ENCODE peak calls at places on chromosome 17, in six cellular contexts. L, M, D, Y, X and P are unnamed samples.

GRCh38 chr17:41810659-41811548 is 845 bp downstream of the P3H4 start:
- DNase-seq in L (no peak), M (no peak), D (peak), Y (no peak), X (no peak), P (no peak)

GRCh38 chr17:34408439-34408838 is 45.4 kb upstream of the CCL1 start:
- DNase-seq in L (no peak), M (no peak), D (no peak), Y (no peak), X (no peak), P (no peak)

GRCh38 chr17:65254166-65254565 is 117.0 kb downstream of the RGS9 start:
- DNase-seq in L (no peak), M (no peak), D (peak), Y (no peak), X (no peak), P (no peak)

GRCh38 chr17:8402921-8403536 is 5.4 kb upstream of the RNF222 start:
- DNase-seq in L (no peak), M (no peak), D (no peak), Y (no peak), X (no peak), P (no peak)

GRCh38 chr17:43900858-43901754 is 6.2 kb downstream of the MPP2 start:
- DNase-seq in L (no peak), M (no peak), D (peak), Y (no peak), X (no peak), P (no peak)

GRCh38 chr17:77404812-77405581 is 264.2 kb downstream of the SEC14L1 start:
- DNase-seq in L (peak), M (peak), D (no peak), Y (peak), X (peak), P (peak)

GRCh38 chr17:1226308-1226707 is 43.9 kb upstream of the BHLHA9 start:
- DNase-seq in L (no peak), M (no peak), D (no peak), Y (no peak), X (no peak), P (no peak)

GRCh38 chr17:35627417-35627816 is 40.3 kb downstream of the AP2B1 start:
- DNase-seq in L (no peak), M (no peak), D (no peak), Y (no peak), X (no peak), P (no peak)

GRCh38 chr17:7396147-7396546 is 1.8 kb upstream of the PLSCR3 start:
- DNase-seq in L (no peak), M (no peak), D (peak), Y (no peak), X (no peak), P (no peak)

GRCh38 chr17:39854909-39855308 is 9.2 kb downstream of the IKZF3 start:
- DNase-seq in L (no peak), M (no peak), D (no peak), Y (no peak), X (no peak), P (no peak)

GRCh38 chr17:68785565-68786486 is 169.4 kb downstream of the ABCA8 start:
- DNase-seq in L (no peak), M (no peak), D (no peak), Y (no peak), X (no peak), P (no peak)

GRCh38 chr17:67211742-67212141 is 33.3 kb downstream of the HELZ start:
- DNase-seq in L (peak), M (no peak), D (no peak), Y (no peak), X (no peak), P (no peak)

GRCh38 chr17:47265983-47266541 is 12.4 kb downstream of the ITGB3 start:
- DNase-seq in L (peak), M (no peak), D (no peak), Y (no peak), X (no peak), P (peak)

GRCh38 chr17:28849281-28849680 is 5.5 kb upstream of the ERAL1 start:
- DNase-seq in L (no peak), M (no peak), D (no peak), Y (no peak), X (no peak), P (no peak)

GRCh38 chr17:76957600-76958464 is 89.6 kb downstream of the MGAT5B start:
- DNase-seq in L (no peak), M (no peak), D (no peak), Y (no peak), X (no peak), P (no peak)

GRCh38 chr17:30908717-30909420 is 2.8 kb upstream of the TEFM start:
- DNase-seq in L (no peak), M (no peak), D (no peak), Y (no peak), X (no peak), P (no peak)

GRCh38 chr17:37698132-37698615 is 46.7 kb downstream of the HNF1B start:
- DNase-seq in L (no peak), M (no peak), D (no peak), Y (no peak), X (no peak), P (peak)

GRCh38 chr17:80414508-80414802 is 512 bp upstream of the ENDOV start:
- DNase-seq in L (no peak), M (no peak), D (no peak), Y (no peak), X (peak), P (no peak)

GRCh38 chr17:56835259-56835575 is 1.3 kb downstream of the DGKE start:
- DNase-seq in L (no peak), M (no peak), D (no peak), Y (no peak), X (no peak), P (no peak)

GRCh38 chr17:64694207-64694606 is 32.1 kb upstream of the SMURF2 start:
- DNase-seq in L (peak), M (no peak), D (no peak), Y (peak), X (no peak), P (no peak)

GRCh38 chr17:58244958-58245357 is 6.6 kb downstream of the LPO start:
- DNase-seq in L (no peak), M (no peak), D (no peak), Y (no peak), X (no peak), P (no peak)

GRCh38 chr17:55341432-55341831 is 76.7 kb downstream of the HLF start:
- DNase-seq in L (no peak), M (no peak), D (no peak), Y (no peak), X (no peak), P (no peak)

GRCh38 chr17:72471296-72471695 is 350.5 kb downstream of the SOX9 start:
- DNase-seq in L (no peak), M (no peak), D (no peak), Y (no peak), X (no peak), P (no peak)

GRCh38 chr17:49746791-49747490 is 17.0 kb downstream of the FAM117A start:
- DNase-seq in L (no peak), M (no peak), D (no peak), Y (no peak), X (no peak), P (no peak)

GRCh38 chr17:82096709-82097186 is 1.3 kb downstream of the FASN start:
- DNase-seq in L (no peak), M (no peak), D (no peak), Y (no peak), X (no peak), P (no peak)

GRCh38 chr17:9557356-9557755 is 18.3 kb downstream of the STX8 start:
- DNase-seq in L (no peak), M (no peak), D (no peak), Y (no peak), X (no peak), P (no peak)

GRCh38 chr17:75019710-75020109 is 7.2 kb downstream of the MRPL58 start:
- DNase-seq in L (no peak), M (no peak), D (no peak), Y (no peak), X (no peak), P (no peak)

GRCh38 chr17:2343421-2343820 is 6.1 kb downstream of the SGSM2 start:
- DNase-seq in L (no peak), M (peak), D (no peak), Y (no peak), X (no peak), P (no peak)

GRCh38 chr17:9959377-9959981 is 54.4 kb upstream of the RCVRN start:
- DNase-seq in L (peak), M (no peak), D (peak), Y (no peak), X (no peak), P (no peak)

GRCh38 chr17:61018938-61019337 is 341.3 kb downstream of the BCAS3 start:
- DNase-seq in L (no peak), M (no peak), D (peak), Y (no peak), X (no peak), P (no peak)

GRCh38 chr17:4249452-4250029 is 14.2 kb downstream of the ANKFY1 start:
- DNase-seq in L (peak), M (no peak), D (peak), Y (no peak), X (no peak), P (no peak)

GRCh38 chr17:50939795-50940684 is 73.9 kb upstream of the TOB1 start:
- DNase-seq in L (no peak), M (no peak), D (no peak), Y (no peak), X (no peak), P (no peak)

GRCh38 chr17:78323821-78324390 is 36.0 kb downstream of the SOCS3 start:
- DNase-seq in L (no peak), M (no peak), D (no peak), Y (no peak), X (no peak), P (no peak)

GRCh38 chr17:38444151-38444550 is 15.9 kb downstream of the ARHGAP23 start:
- DNase-seq in L (peak), M (peak), D (peak), Y (peak), X (peak), P (no peak)